ENCODE peak calls at places on chromosomes 3 and 15, in six cellular contexts. X is PC-9, G is uterus, U is GM23248, L is hepatocyte, P is testis. D is an unnamed sample. For H3K36me3, the result is how much of the 10 kb centered on the place peaks cover.

GRCh38 chr3:175989161-175989560 is 1130.0 kb downstream of the NAALADL2 start:
- DNase-seq in X (no peak), G (no peak), U (no peak), L (no peak), P (no peak), D (no peak)

GRCh38 chr3:25597535-25598101 is 67.1 kb downstream of the TOP2B start:
- DNase-seq in X (no peak), G (no peak), U (no peak), L (no peak), P (no peak), D (no peak)

GRCh38 chr3:135199137-135199536 is 404.1 kb downstream of the EPHB1 start:
- DNase-seq in X (no peak), G (no peak), U (no peak), L (no peak), P (no peak), D (no peak)

GRCh38 chr3:66353530-66353929 is 132.7 kb downstream of the SLC25A26 start:
- DNase-seq in X (no peak), G (no peak), U (peak), L (peak), P (no peak), D (no peak)

GRCh38 chr15:58546635-58547627 is 115.1 kb downstream of the LIPC start:
- DNase-seq in X (peak), G (no peak), U (peak), L (no peak), P (peak), D (peak)

GRCh38 chr3:130828931-130829574 is 64.8 kb upstream of the ATP2C1 start:
- DNase-seq in X (no peak), G (no peak), U (no peak), L (no peak), P (no peak), D (no peak)

GRCh38 chr15:80779658-80780415 is 667 bp downstream of the CEMIP start:
- DNase-seq in X (peak), G (peak), U (peak), L (peak), P (peak), D (no peak)

GRCh38 chr3:116815831-116816588 is 106.4 kb downstream of the TUSC7 start:
- DNase-seq in X (no peak), G (peak), U (peak), L (peak), P (peak), D (no peak)

GRCh38 chr3:194573680-194574437 is 59.4 kb downstream of the TMEM44 start:
- DNase-seq in X (peak), G (no peak), U (peak), L (peak), P (peak), D (peak)

GRCh38 chr3:152834354-152835310 is at the start of gene P2RY1:
- DNase-seq in X (peak), G (peak), U (peak), L (peak), P (peak), D (peak)

GRCh38 chr3:177830411-177830849 is 633.1 kb upstream of the TBL1XR1 start:
- DNase-seq in X (no peak), G (peak), U (peak), L (peak), P (peak), D (no peak)

GRCh38 chr3:138066383-138066782 is 49.0 kb downstream of the DZIP1L start:
- DNase-seq in X (no peak), G (no peak), U (no peak), L (no peak), P (no peak), D (no peak)

GRCh38 chr3:138066972-138067371 is 48.4 kb downstream of the DZIP1L start:
- DNase-seq in X (no peak), G (no peak), U (no peak), L (no peak), P (no peak), D (no peak)

GRCh38 chr3:138068579-138069174 is 46.7 kb downstream of the DZIP1L start:
- DNase-seq in X (peak), G (peak), U (peak), L (peak), P (peak), D (peak)

GRCh38 chr3:138070006-138070405 is 45.4 kb downstream of the DZIP1L start:
- DNase-seq in X (no peak), G (no peak), U (no peak), L (no peak), P (no peak), D (no peak)

GRCh38 chr3:138068046-138068445 is 47.4 kb downstream of the DZIP1L start:
- DNase-seq in X (no peak), G (no peak), U (no peak), L (no peak), P (no peak), D (no peak)
- H3K36me3 ChIP-seq in X (under half), G (under half), U (under half), L (under half), P (under half), D (under half)

DNA sequence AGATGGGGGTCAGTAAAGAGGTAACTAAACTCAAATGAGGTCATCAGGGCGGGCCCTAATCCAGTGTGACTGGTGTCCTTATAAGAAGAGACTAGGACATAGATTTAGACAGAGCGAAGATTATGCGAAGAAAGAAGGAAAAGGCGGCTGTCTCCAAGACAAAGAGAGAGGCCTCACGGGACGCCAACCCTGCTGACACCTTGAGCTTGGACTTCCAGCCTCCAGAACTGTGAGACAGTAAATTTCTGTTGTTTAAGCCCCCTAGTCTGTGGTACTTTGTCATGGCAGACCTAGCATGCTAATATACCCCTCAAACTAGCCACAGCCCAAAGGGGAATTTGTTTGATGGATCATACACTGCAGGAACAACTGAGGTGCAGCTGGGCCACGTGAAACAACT is 183.0 kb downstream of the ABHD5 start:
- DNase-seq in X (no peak), G (no peak), U (no peak), L (no peak), P (no peak), D (no peak)
- H3K27ac ChIP-seq in X (peak), G (no peak), U (no peak), L (no peak), P (no peak), D (no peak)

DNA sequence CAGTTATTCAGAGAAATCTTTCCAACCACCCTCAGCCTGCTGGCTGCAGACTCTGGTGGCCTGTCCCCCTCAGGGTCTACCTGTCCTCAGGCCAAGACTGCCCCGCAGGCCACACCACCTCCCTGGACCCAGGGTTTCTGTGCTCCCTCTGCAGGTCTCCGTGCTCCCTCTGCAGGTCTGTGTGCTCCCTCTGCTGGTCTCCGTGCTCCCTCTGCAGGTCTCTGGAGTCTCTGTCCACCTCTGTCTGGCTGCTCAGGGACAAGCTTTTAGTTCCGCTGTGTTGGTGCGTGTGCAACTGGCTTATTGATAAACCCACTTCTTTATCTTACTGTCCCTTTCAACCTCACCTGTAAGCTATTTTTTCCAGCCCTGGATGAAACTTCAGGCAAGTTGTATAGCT is 30.1 kb downstream of the BDH1 start:
- DNase-seq in X (no peak), G (no peak), U (peak), L (no peak), P (no peak), D (no peak)
- H3K36me3 ChIP-seq in X (under half), G (under half), U (under half), L (under half), P (under half), D (under half)

DNA sequence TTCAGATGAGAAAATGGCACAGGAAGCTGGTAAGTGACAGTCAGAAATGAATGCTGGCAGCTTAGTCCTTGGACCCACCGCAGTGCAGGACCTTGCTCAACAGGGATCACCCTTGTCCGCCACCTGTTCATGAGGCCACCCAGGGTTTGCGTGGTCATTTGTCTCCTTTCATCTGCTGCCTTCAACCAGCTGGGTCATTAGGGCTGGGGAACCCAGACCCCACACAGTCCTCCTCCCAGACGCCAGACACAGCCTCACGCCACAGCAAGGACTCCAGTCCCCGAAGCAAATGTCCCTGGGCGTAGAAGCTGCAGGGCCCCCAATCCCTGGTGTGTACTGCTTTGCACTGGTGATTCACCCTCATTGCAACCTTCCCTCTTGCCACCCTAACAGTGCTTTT is 8.6 kb upstream of the LRRK1 start:
- DNase-seq in X (no peak), G (no peak), U (no peak), L (no peak), P (no peak), D (peak)
- H3K27ac ChIP-seq in X (no peak), G (no peak), U (no peak), L (no peak), P (no peak), D (peak)

GRCh38 chr3:52408466-52408865 is 36.4 kb downstream of the SEMA3G start:
- DNase-seq in X (no peak), G (no peak), U (no peak), L (no peak), P (no peak), D (no peak)
- H3K36me3 ChIP-seq in X (under half), G (under half), U (under half), L (under half), P (under half), D (under half)

D was measured in SJCRH30.